ENCODE peak calls at places on chromosomes 13 and 19, in ten cellular contexts. G is GM12878, L is sigmoid colon, F is breast epithelium, N is stomach, R is suprapubic skin, Q is H1, U is spleen, X is GM23338, E is esophagus muscularis mucosa. K is an unnamed sample.
A peak's percentile ranks its signal among the peaks of the same experiment; 100 is the strongest.

GRCh38 chr19:7658219-7658686 is 10.6 kb upstream of the RETN start:
- DNase-seq in F (no peak), U (no peak), R (no peak), Q (no peak), L (no peak), N (no peak), G (peak; percentile 79), E (no peak), X (peak; percentile 63), K (no peak)

GRCh38 chr13:78764665-78765064 is 105.7 kb upstream of the OBI1 start:
- DNase-seq in F (no peak), E (no peak), X (peak; percentile 58), U (no peak), R (no peak), Q (peak; percentile 57), L (no peak), N (no peak), G (no peak), K (no peak)

GRCh38 chr13:41587490-41587889 is 130.1 kb downstream of the RGCC start:
- DNase-seq in X (peak; percentile 64), R (no peak), U (no peak), F (no peak), E (no peak), G (no peak), L (no peak), Q (peak; percentile 62), N (no peak), K (no peak)

GRCh38 chr19:43607238-43608205 is 4.4 kb upstream of the SRRM5 start:
- DNase-seq in Q (no peak), U (no peak), E (no peak), L (no peak), N (no peak), X (no peak), F (no peak), G (no peak), R (no peak), K (no peak)

GRCh38 chr19:50660083-50660366 is 10.8 kb downstream of the C19orf81 start:
- DNase-seq in R (no peak), G (no peak), N (no peak), U (no peak), X (peak; percentile 46), L (no peak), E (no peak), Q (no peak), F (no peak), K (no peak)

GRCh38 chr13:72295173-72295572 is 428.2 kb upstream of the DACH1 start:
- DNase-seq in X (no peak), Q (no peak), N (no peak), E (no peak), R (no peak), F (no peak), L (no peak), G (no peak), U (no peak), K (no peak)

GRCh38 chr13:42747399-42747873 is 33.9 kb upstream of the FAM216B start:
- DNase-seq in F (no peak), Q (no peak), G (no peak), X (no peak), L (no peak), U (no peak), E (no peak), N (no peak), R (no peak), K (no peak)

GRCh38 chr19:6890421-6890913 is 3.1 kb downstream of the ADGRE1 start:
- DNase-seq in Q (no peak), R (no peak), L (no peak), G (no peak), F (no peak), X (no peak), E (no peak), N (no peak), U (no peak), K (no peak)

GRCh38 chr13:39253774-39254173 is 215.5 kb downstream of the NHLRC3 start:
- DNase-seq in N (no peak), G (no peak), Q (no peak), E (no peak), L (no peak), R (no peak), U (no peak), F (no peak), X (no peak), K (no peak)

GRCh38 chr19:12785431-12786011 is 5.8 kb upstream of the JUNB start:
- DNase-seq in L (no peak), N (no peak), Q (no peak), E (no peak), U (peak; percentile 82), F (no peak), R (no peak), X (no peak), G (no peak), K (no peak)

GRCh38 chr13:112072531-112073244 is 5.7 kb downstream of the SOX1 start:
- DNase-seq in E (no peak), G (no peak), R (peak; percentile 70), N (no peak), U (no peak), Q (peak; percentile 88), X (peak; percentile 92), L (no peak), F (no peak), K (peak; percentile 79)

GRCh38 chr13:28671393-28671792 is 12.5 kb downstream of the POMP start:
- DNase-seq in Q (no peak), X (no peak), R (no peak), L (no peak), F (no peak), N (no peak), U (no peak), E (no peak), G (no peak), K (no peak)

GRCh38 chr13:76711515-76712182 is 174.6 kb downstream of the KCTD12 start:
- DNase-seq in U (no peak), L (peak; percentile 74), N (no peak), E (no peak), Q (no peak), F (no peak), X (no peak), R (no peak), G (no peak), K (peak; percentile 26)

GRCh38 chr19:460877-461609 is at the start of gene SHC2:
- DNase-seq in G (no peak), Q (no peak), N (peak; percentile 45), U (no peak), F (no peak), X (peak; percentile 52), E (no peak), L (peak; percentile 81), R (no peak), K (peak; percentile 89)

GRCh38 chr19:10817291-10818038 is 18.5 kb downstream of the TMED1 start:
- DNase-seq in G (no peak), Q (no peak), L (peak; percentile 90), U (no peak), X (peak; percentile 24), R (no peak), E (no peak), F (no peak), N (peak; percentile 33), K (peak; percentile 86)

GRCh38 chr13:30978981-30979956 is 46.8 kb downstream of the TEX26 start:
- DNase-seq in X (peak; percentile 95), U (no peak), E (peak; percentile 90), Q (peak; percentile 92), R (no peak), G (no peak), N (peak; percentile 30), F (no peak), L (no peak), K (peak; percentile 54)

GRCh38 chr13:30704596-30704995 is 30.7 kb upstream of the ALOX5AP start:
- DNase-seq in L (no peak), G (no peak), E (no peak), R (no peak), X (no peak), F (no peak), U (no peak), Q (no peak), N (no peak), K (no peak)

GRCh38 chr19:5973867-5974635 is 3.9 kb downstream of the RANBP3 start:
- DNase-seq in U (peak; percentile 61), X (no peak), G (no peak), N (no peak), R (no peak), E (no peak), F (no peak), L (peak; percentile 59), Q (no peak), K (no peak)

GRCh38 chr19:56117376-56117884 is 3.7 kb downstream of the ZNF787 start:
- DNase-seq in N (peak; percentile 70), L (no peak), F (no peak), E (no peak), G (no peak), U (no peak), X (no peak), Q (no peak), R (no peak), K (no peak)

DNA sequence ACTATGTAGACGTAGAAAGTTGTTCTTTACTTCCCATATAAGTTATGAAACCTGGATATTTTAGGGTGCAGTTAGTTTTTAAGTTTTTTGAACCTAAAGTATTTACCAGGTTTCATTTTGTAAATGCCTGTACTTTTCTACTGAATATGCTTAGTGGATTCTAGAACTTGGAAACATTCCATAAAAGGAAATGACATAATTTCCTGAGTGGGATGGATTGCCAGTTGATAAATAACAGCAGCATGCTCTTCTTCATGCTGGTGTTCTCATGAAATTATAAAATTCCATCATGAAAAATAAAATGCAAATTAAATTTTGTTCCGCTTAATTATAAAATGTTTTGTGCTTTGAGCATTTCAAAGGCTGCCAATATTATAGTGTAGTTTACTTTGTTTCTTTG is 362.3 kb upstream of the PCDH20 start:
- DNase-seq in Q (no peak), F (no peak), E (no peak), L (no peak), X (no peak), N (no peak), U (no peak), R (no peak), G (no peak), K (no peak)
- H3K4me3 ChIP-seq in Q (no peak overlapping the region), F (no peak overlapping the region), E (no peak overlapping the region), L (no peak overlapping the region), X (no peak overlapping the region), N (no peak overlapping the region), U (no peak overlapping the region), R (no peak overlapping the region), G (no peak overlapping the region), K (no peak overlapping the region)

GRCh38 chr13:51346397-51346796 is 6.9 kb downstream of the SERPINE3 start:
- DNase-seq in L (no peak), X (no peak), E (no peak), Q (no peak), G (no peak), F (no peak), U (no peak), N (no peak), R (no peak), K (no peak)
- TF ChIP-seq POLR2AphosphoS5 in L (no peak), X (no peak), E (no peak), Q (no peak), G (no peak), F (no peak), U (no peak), N (no peak), R (no peak), K (no peak)

GRCh38 chr13:24921003-24921402 is 157.0 kb downstream of the RNF17 start:
- DNase-seq in G (no peak), F (no peak), Q (no peak), L (no peak), X (peak; percentile 59), E (no peak), N (no peak), U (no peak), R (no peak), K (no peak)
- H3K4me3 ChIP-seq in G (peak overlapping the region; percentile 90), F (no peak overlapping the region), Q (no peak overlapping the region), L (no peak overlapping the region), X (peak overlapping the region; percentile 90), E (no peak overlapping the region), N (no peak overlapping the region), U (no peak overlapping the region), R (no peak overlapping the region), K (no peak overlapping the region)

GRCh38 chr13:100674848-100675659 is 459 bp upstream of the TMTC4 start:
- DNase-seq in U (peak; percentile 100), E (peak; percentile 100), R (peak; percentile 99), N (peak; percentile 100), X (peak; percentile 98), Q (peak; percentile 99), G (peak; percentile 82), F (peak; percentile 99), L (peak; percentile 100), K (peak; percentile 100)
- TF ChIP-seq POLR2AphosphoS5 in U (peak; percentile 98), E (peak; percentile 94), R (no peak), N (peak; percentile 92), X (peak; percentile 93), Q (peak; percentile 62), G (no peak), F (peak; percentile 68), L (peak; percentile 88), K (peak; percentile 85)

K was measured in upper lobe of left lung.